ENCODE peak calls at places on chromosomes 12 and 14, in six cellular contexts. D, Z, P, Q, L and F are unnamed samples.

GRCh38 chr12:50505945-50506344 is 1.2 kb downstream of the DIP2B start:
- DNase-seq in D (no peak), Z (no peak), P (no peak), Q (no peak), L (no peak), F (no peak)

GRCh38 chr14:86574026-86574777 is 1044.3 kb downstream of the FLRT2 start:
- DNase-seq in D (no peak), Z (peak), P (no peak), Q (no peak), L (no peak), F (peak)

GRCh38 chr12:44307506-44308168 is 471.8 kb downstream of the TMEM117 start:
- DNase-seq in D (no peak), Z (no peak), P (no peak), Q (no peak), L (no peak), F (no peak)

GRCh38 chr12:107415834-107416233 is 269.8 kb upstream of the PWP1 start:
- DNase-seq in D (no peak), Z (peak), P (no peak), Q (no peak), L (no peak), F (peak)

GRCh38 chr12:90043264-90043663 is 334.6 kb upstream of the ATP2B1 start:
- DNase-seq in D (no peak), Z (no peak), P (no peak), Q (no peak), L (no peak), F (no peak)

GRCh38 chr14:92487513-92488133 is 26.0 kb upstream of the RIN3 start:
- DNase-seq in D (no peak), Z (no peak), P (no peak), Q (no peak), L (no peak), F (no peak)

GRCh38 chr12:2690348-2691000 is 104.3 kb upstream of the FKBP4 start:
- DNase-seq in D (no peak), Z (no peak), P (no peak), Q (no peak), L (no peak), F (no peak)

GRCh38 chr14:36975834-36976233 is 196.6 kb downstream of the SLC25A21 start:
- DNase-seq in D (no peak), Z (no peak), P (no peak), Q (no peak), L (no peak), F (no peak)

GRCh38 chr12:52899338-52900035 is 5.4 kb downstream of the KRT8 start:
- DNase-seq in D (no peak), Z (no peak), P (no peak), Q (no peak), L (no peak), F (no peak)

GRCh38 chr12:113852273-113852672 is 113.9 kb downstream of the RBM19 start:
- DNase-seq in D (no peak), Z (no peak), P (no peak), Q (no peak), L (no peak), F (no peak)

GRCh38 chr12:12705833-12706520 is 10.0 kb upstream of the GPR19 start:
- DNase-seq in D (no peak), Z (no peak), P (no peak), Q (no peak), L (no peak), F (no peak)

GRCh38 chr14:78245238-78245637 is 75.1 kb downstream of the NRXN3 start:
- DNase-seq in D (no peak), Z (no peak), P (no peak), Q (no peak), L (no peak), F (no peak)

GRCh38 chr14:44701563-44702263 is 194.6 kb upstream of the FSCB start:
- DNase-seq in D (no peak), Z (no peak), P (no peak), Q (no peak), L (no peak), F (peak)

GRCh38 chr12:130714591-130715149 is 1.4 kb downstream of the RIMBP2 start:
- DNase-seq in D (peak), Z (no peak), P (no peak), Q (no peak), L (no peak), F (no peak)

GRCh38 chr12:30345735-30346445 is 349.8 kb downstream of the IPO8 start:
- DNase-seq in D (no peak), Z (no peak), P (no peak), Q (no peak), L (no peak), F (no peak)

GRCh38 chr14:106491851-106492250 is 965.5 kb downstream of the TMEM121 start:
- DNase-seq in D (no peak), Z (no peak), P (no peak), Q (no peak), L (no peak), F (no peak)

GRCh38 chr12:119457251-119457650 is 122.7 kb downstream of the CCDC60 start:
- DNase-seq in D (no peak), Z (no peak), P (no peak), Q (no peak), L (no peak), F (no peak)

GRCh38 chr12:96044017-96044985 is 8.9 kb upstream of the LTA4H start:
- DNase-seq in D (no peak), Z (peak), P (no peak), Q (no peak), L (no peak), F (no peak)

GRCh38 chr12:33575346-33575745 is 135.7 kb upstream of the SYT10 start:
- DNase-seq in D (no peak), Z (no peak), P (no peak), Q (no peak), L (no peak), F (no peak)

GRCh38 chr12:47296828-47297227 is 217.1 kb upstream of the AMIGO2 start:
- DNase-seq in D (no peak), Z (no peak), P (no peak), Q (no peak), L (no peak), F (no peak)

GRCh38 chr14:84144166-84144565 is 1385.8 kb upstream of the FLRT2 start:
- DNase-seq in D (no peak), Z (no peak), P (no peak), Q (no peak), L (no peak), F (no peak)

GRCh38 chr12:32448581-32448980 is 49.2 kb downstream of the FGD4 start:
- DNase-seq in D (no peak), Z (no peak), P (no peak), Q (no peak), L (no peak), F (peak)

GRCh38 chr14:43407721-43408120 is 1099.4 kb downstream of the FSCB start:
- DNase-seq in D (no peak), Z (no peak), P (no peak), Q (no peak), L (no peak), F (no peak)

GRCh38 chr12:6375269-6376078 is at the start of gene SCNN1A:
- DNase-seq in D (no peak), Z (no peak), P (no peak), Q (no peak), L (no peak), F (no peak)

GRCh38 chr12:26014085-26014484 is 55.6 kb downstream of the RASSF8 start:
- DNase-seq in D (no peak), Z (no peak), P (no peak), Q (no peak), L (no peak), F (no peak)

GRCh38 chr12:2057041-2057792 is 4.4 kb downstream of the CACNA1C start:
- DNase-seq in D (peak), Z (no peak), P (peak), Q (no peak), L (no peak), F (peak)

GRCh38 chr12:38544357-38545066 is 227.9 kb downstream of the ALG10B start:
- DNase-seq in D (no peak), Z (no peak), P (no peak), Q (no peak), L (no peak), F (no peak)

GRCh38 chr14:24314377-24315193 is 3.3 kb downstream of the LTB4R start:
- DNase-seq in D (no peak), Z (no peak), P (no peak), Q (no peak), L (no peak), F (no peak)

GRCh38 chr12:54220567-54220966 is 31.8 kb upstream of the SMUG1 start:
- DNase-seq in D (no peak), Z (no peak), P (no peak), Q (no peak), L (no peak), F (no peak)

GRCh38 chr12:92138144-92138543 is 7.5 kb downstream of the BTG1 start:
- DNase-seq in D (no peak), Z (no peak), P (no peak), Q (no peak), L (no peak), F (no peak)

GRCh38 chr14:75428230-75429104 is 645 bp downstream of the JDP2 start:
- DNase-seq in D (peak), Z (no peak), P (peak), Q (peak), L (no peak), F (no peak)

GRCh38 chr12:121536058-121536928 is 44.5 kb downstream of the KDM2B start:
- DNase-seq in D (peak), Z (no peak), P (peak), Q (peak), L (peak), F (no peak)

GRCh38 chr12:66329941-66330340 is 27.6 kb downstream of the HELB start:
- DNase-seq in D (no peak), Z (no peak), P (no peak), Q (no peak), L (no peak), F (no peak)

GRCh38 chr14:103302966-103303365 is 31.1 kb upstream of the EIF5 start:
- DNase-seq in D (no peak), Z (no peak), P (no peak), Q (no peak), L (no peak), F (no peak)

GRCh38 chr12:74293689-74294131 is 243.9 kb upstream of the ATXN7L3B start:
- DNase-seq in D (no peak), Z (no peak), P (no peak), Q (no peak), L (no peak), F (no peak)

GRCh38 chr12:130155416-130156073 is 6.7 kb upstream of the FZD10 start:
- DNase-seq in D (no peak), Z (no peak), P (no peak), Q (no peak), L (no peak), F (no peak)

GRCh38 chr14:70655110-70655826 is 13.6 kb downstream of the TTC9 start:
- DNase-seq in D (no peak), Z (no peak), P (peak), Q (no peak), L (peak), F (no peak)

GRCh38 chr12:6368906-6369525 is 6.3 kb downstream of the SCNN1A start:
- DNase-seq in D (no peak), Z (no peak), P (no peak), Q (no peak), L (no peak), F (peak)